ENCODE peak calls at places on chromosomes 16 and 17, in seven cellular contexts. S is GM23248, H is neural progenitor cell, M is PC-3, J is GM23338, L is MM.1S, F is SK-N-SH. K is an unnamed sample. For H4K20me1 and H3F3A, the result is how much of the 10 kb centered on the place peaks cover.

GRCh38 chr16:1763521-1764511 is 7.5 kb downstream of the NME3 start:
- DNase-seq in M (no peak), L (no peak), F (peak), S (no peak), H (peak), J (peak), K (no peak)

GRCh38 chr17:27049104-27049784 is 244.7 kb upstream of the WSB1 start:
- DNase-seq in F (no peak), H (no peak), S (no peak), J (no peak), L (no peak), M (peak), K (peak)

GRCh38 chr17:83006515-83007455 is 72.6 kb upstream of the METRNL start:
- DNase-seq in S (peak), M (no peak), L (no peak), H (no peak), J (no peak), F (peak), K (no peak)

GRCh38 chr17:40026816-40027613 is 11.8 kb downstream of the CSF3 start:
- DNase-seq in S (peak), H (peak), J (peak), M (peak), F (peak), L (peak), K (peak)

GRCh38 chr17:27550291-27550930 is 80.6 kb upstream of the LGALS9 start:
- DNase-seq in S (no peak), M (no peak), H (no peak), F (no peak), J (no peak), L (no peak), K (no peak)

GRCh38 chr16:75931043-75931442 is 204.8 kb upstream of the CPHXL start:
- DNase-seq in L (no peak), M (peak), H (no peak), J (no peak), F (no peak), S (no peak), K (no peak)

GRCh38 chr17:34024303-34025178 is 230.5 kb upstream of the CCL2 start:
- DNase-seq in M (no peak), L (no peak), J (no peak), H (peak), F (no peak), S (no peak), K (no peak)

GRCh38 chr16:50878536-50878935 is 136.7 kb downstream of the CYLD start:
- DNase-seq in F (no peak), J (no peak), S (no peak), L (no peak), M (no peak), H (no peak), K (no peak)

GRCh38 chr16:3938471-3938842 is 57.9 kb upstream of the CREBBP start:
- DNase-seq in L (no peak), J (no peak), S (peak), F (no peak), H (no peak), M (no peak), K (no peak)

GRCh38 chr17:17393976-17394375 is 82.8 kb upstream of the MED9 start:
- DNase-seq in S (no peak), L (no peak), J (no peak), H (no peak), M (no peak), F (no peak), K (no peak)

GRCh38 chr16:14485131-14485551 is 144.9 kb downstream of the PARN start:
- DNase-seq in F (no peak), J (no peak), M (no peak), H (no peak), L (no peak), S (peak), K (peak)

GRCh38 chr16:84483882-84484565 is 20.4 kb downstream of the MEAK7 start:
- DNase-seq in J (no peak), L (no peak), F (no peak), S (no peak), M (no peak), H (no peak), K (no peak)

GRCh38 chr16:4607841-4608703 is 6.6 kb downstream of the UBALD1 start:
- DNase-seq in L (no peak), F (no peak), M (no peak), S (no peak), J (no peak), H (no peak), K (no peak)

GRCh38 chr17:15457723-15458094 is 9.7 kb downstream of the CDRT4 start:
- DNase-seq in H (no peak), F (no peak), J (no peak), L (no peak), S (no peak), M (no peak), K (no peak)

GRCh38 chr17:35119370-35120185 is at the start of gene RAD51D:
- DNase-seq in S (peak), F (peak), J (peak), H (peak), L (peak), M (peak), K (peak)

GRCh38 chr16:51592013-51592501 is 441.0 kb upstream of the SALL1 start:
- DNase-seq in L (no peak), F (no peak), H (peak), M (no peak), S (no peak), J (peak), K (no peak)

DNA sequence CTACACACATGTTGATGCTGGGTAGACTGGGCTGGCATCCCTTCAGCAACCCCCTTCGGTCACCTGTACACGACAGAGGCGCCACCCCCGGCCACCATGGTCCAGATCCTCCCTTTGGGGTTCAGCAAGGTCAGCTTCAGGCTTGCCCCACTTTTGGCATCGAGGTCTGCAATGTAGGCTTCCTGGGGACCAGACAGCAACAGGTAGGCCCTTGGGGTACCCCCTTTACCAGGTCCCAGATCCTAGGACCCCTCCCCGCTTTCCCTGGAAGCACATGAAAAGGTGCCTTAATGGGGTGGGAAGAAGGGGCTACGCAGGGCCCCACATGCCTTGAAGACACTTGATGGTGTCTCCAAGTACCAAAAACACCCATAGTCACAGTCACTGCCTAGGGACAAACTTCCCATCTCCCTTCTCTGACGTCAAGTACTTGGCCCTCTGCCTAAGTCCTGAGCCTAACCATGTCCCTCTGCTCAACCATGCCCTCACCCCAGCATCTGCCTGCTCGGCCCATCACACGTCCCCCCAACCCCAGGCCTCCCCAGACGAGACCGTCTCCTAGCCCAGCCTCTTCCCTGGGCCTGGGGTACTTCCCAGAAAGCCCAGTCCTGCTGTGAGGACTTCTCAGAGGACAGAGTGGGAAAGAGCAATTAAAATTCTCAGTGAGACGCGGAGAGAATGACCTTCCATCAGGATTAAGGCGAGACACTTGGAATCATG is 12.1 kb downstream of the ACLY start:
- DNase-seq in F (no peak), M (no peak), S (no peak), L (no peak), H (no peak), J (no peak), K (no peak)
- H4K20me1 ChIP-seq in F (under half), M (under half), S (under half), L (under half), H (under half), J (under half), K (under half)

DNA sequence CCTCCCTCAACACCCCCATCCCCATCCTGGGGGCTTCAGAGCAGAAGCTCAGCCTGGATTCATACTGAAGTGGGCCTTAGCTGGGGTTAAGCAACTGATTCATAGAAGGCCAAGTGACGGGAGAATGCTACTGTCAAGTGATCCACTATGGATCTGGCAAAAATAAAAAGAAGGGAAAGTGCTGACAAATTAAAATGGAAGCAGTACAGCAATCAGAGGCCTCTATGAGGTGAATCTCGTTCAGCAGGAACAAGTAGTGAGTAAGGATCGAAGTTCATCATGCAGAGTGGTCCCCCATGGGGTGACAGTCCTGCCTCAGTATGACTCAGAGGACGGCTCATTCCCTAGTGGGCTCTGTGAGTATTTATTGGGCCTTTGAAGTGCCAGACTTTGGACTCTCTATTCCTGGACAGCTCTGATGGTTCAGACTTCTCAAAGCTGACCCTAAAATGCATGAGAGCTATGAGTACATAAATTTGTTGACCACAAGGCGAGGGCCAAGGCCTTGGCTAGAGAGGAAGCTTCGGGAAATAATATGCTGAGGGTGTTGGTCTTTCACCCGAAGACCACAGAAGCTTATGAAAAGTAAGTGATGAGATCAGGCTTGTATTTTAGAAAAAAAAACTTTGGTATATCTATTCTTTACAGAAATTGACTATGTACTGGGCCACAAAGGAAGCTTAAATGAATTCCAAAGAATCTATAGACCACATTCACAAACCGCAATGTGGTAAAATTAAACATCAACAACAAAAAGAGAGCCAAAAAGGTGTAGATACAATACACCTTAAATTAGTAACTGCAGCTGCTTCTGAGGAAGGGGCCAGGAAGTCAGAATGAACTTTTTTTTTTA is 5.3 kb upstream of the NSMCE1 start:
- DNase-seq in S (peak), L (no peak), F (no peak), H (no peak), M (peak), J (no peak), K (no peak)
- H3F3A ChIP-seq in S (under half), L (under half), F (under half), H (under half), M (under half), J (under half), K (under half)

DNA sequence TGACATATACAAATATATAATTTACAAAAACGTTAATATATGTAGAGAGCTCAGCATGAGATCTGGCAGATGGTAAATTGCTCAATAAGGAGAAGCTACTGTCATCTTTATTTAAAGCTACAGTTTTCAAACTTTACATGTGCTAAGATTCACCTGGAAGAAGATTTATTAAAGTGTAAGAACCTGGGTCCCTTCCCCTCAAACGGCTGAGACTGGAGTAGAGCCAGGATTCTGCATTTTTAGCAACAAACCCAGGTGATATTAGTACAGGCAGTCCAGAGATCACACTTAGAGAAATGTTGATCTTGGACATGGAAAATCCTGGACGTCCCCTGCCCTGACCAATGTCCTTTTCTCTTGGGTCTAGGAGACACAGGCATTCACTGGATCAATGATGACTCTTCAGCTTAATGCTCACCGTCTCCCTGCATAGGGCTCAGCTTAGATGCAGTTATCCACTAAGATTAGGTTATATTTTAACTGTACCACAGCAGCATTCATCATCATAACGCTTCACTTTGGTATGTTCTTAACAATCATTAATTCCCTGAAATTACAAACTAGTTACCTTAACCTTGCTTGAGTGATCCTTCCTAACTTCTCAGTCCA is 20.4 kb downstream of the CDR2 start:
- DNase-seq in M (no peak), H (no peak), S (no peak), L (no peak), J (no peak), F (no peak), K (no peak)
- H4K20me1 ChIP-seq in M (under half), H (under half), S (under half), L (under half), J (under half), F (under half), K (under half)

GRCh38 chr17:4945944-4946280 is 2.4 kb downstream of the PFN1 start:
- DNase-seq in M (no peak), S (peak), H (no peak), L (no peak), F (no peak), J (no peak), K (no peak)
- H3F3A ChIP-seq in M (under half), S (half or more), H (half or more), L (half or more), F (half or more), J (half or more), K (half or more)

GRCh38 chr16:69119536-69119935 is 12.9 kb downstream of the CHTF8 start:
- DNase-seq in M (no peak), L (no peak), H (no peak), J (no peak), S (no peak), F (no peak), K (no peak)

GRCh38 chr16:69120096-69120664 is 12.2 kb downstream of the CHTF8 start:
- DNase-seq in L (no peak), F (no peak), M (no peak), H (no peak), J (no peak), S (no peak), K (no peak)

GRCh38 chr16:69116911-69117310 is 11.5 kb downstream of the HAS3 start:
- DNase-seq in S (no peak), H (no peak), L (no peak), M (no peak), J (no peak), F (no peak), K (no peak)

GRCh38 chr16:69118468-69118867 is 13.0 kb downstream of the HAS3 start:
- DNase-seq in J (no peak), S (no peak), H (no peak), L (no peak), F (no peak), M (no peak), K (no peak)

GRCh38 chr16:69118994-69119393 is 13.4 kb downstream of the CHTF8 start:
- DNase-seq in F (no peak), J (no peak), H (no peak), M (no peak), S (no peak), L (no peak), K (no peak)
- H4K20me1 ChIP-seq in F (under half), J (under half), H (under half), M (under half), S (under half), L (under half), K (under half)

GRCh38 chr17:75334723-75335122 is 45.5 kb upstream of the SLC25A19 start:
- DNase-seq in F (no peak), L (no peak), S (no peak), M (no peak), J (no peak), H (no peak), K (no peak)

GRCh38 chr17:75340636-75341035 is 51.4 kb upstream of the SLC25A19 start:
- DNase-seq in J (no peak), M (no peak), L (no peak), H (no peak), S (peak), F (no peak), K (no peak)

GRCh38 chr17:75335315-75335714 is 46.1 kb upstream of the SLC25A19 start:
- DNase-seq in M (no peak), S (no peak), L (no peak), H (no peak), F (peak), J (no peak), K (no peak)

GRCh38 chr17:75341784-75342183 is 52.6 kb upstream of the SLC25A19 start:
- DNase-seq in J (no peak), L (no peak), F (no peak), M (no peak), S (no peak), H (no peak), K (no peak)

DNA sequence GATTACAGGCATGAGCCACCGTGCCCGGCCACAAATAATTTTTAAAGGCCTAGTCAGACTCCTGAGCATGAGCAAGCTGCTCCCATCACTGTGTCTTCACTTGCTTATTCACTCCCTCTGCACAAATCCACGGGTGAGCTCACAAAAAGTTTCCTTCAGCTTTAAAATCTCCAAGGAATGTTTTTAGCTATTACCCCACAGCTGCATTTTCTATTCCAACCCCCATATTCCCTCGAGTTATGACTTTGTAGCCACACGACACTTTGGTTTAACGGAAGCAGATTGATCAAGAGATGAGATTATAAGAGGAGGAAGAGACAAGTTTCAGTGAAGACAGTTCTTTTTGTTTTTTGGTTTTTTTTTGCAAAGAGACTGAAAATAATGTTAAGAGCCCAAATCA is 49.1 kb upstream of the SLC25A19 start:
- DNase-seq in L (no peak), M (no peak), J (no peak), S (peak), F (no peak), H (no peak), K (no peak)
- H3F3A ChIP-seq in L (under half), M (under half), J (under half), S (under half), F (under half), H (under half), K (under half)

GRCh38 chr16:88747588-88748301 is 37.3 kb downstream of the PIEZO1 start:
- DNase-seq in F (no peak), S (no peak), J (peak), L (peak), H (no peak), M (peak), K (peak)
- H4K20me1 ChIP-seq in F (half or more), S (under half), J (under half), L (under half), H (under half), M (under half), K (under half)

K was measured in PC-9.